ENCODE peak calls at places on chromosomes 6 and 20, in nine cellular contexts. One of them, this sample, is unnamed. For H3K4me1, the result is how much of the 10 kb centered on the place peaks cover.

GRCh38 chr6:21186479-21187055 is 407.0 kb upstream of the SOX4 start:
- DNase-seq in left ventricle myocardium inferior: no peak
- DNase-seq in Peyer's patch: no peak
- DNase-seq in mucosa of descending colon: no peak
- DNase-seq in tibial artery: no peak
- DNase-seq in MM.1S: no peak
- DNase-seq in right lobe of liver: no peak
- DNase-seq in upper lobe of right lung: no peak
- DNase-seq in pancreas: no peak
- DNase-seq in this sample: no peak

GRCh38 chr6:21902766-21903165 is 309.2 kb downstream of the SOX4 start:
- DNase-seq in left ventricle myocardium inferior: no peak
- DNase-seq in Peyer's patch: no peak
- DNase-seq in mucosa of descending colon: no peak
- DNase-seq in tibial artery: no peak
- DNase-seq in MM.1S: no peak
- DNase-seq in right lobe of liver: no peak
- DNase-seq in upper lobe of right lung: no peak
- DNase-seq in pancreas: no peak
- DNase-seq in this sample: no peak

GRCh38 chr6:50706575-50706974 is 6.8 kb upstream of the TFAP2D start:
- DNase-seq in left ventricle myocardium inferior: no peak
- DNase-seq in Peyer's patch: no peak
- DNase-seq in mucosa of descending colon: no peak
- DNase-seq in tibial artery: no peak
- DNase-seq in MM.1S: no peak
- DNase-seq in right lobe of liver: no peak
- DNase-seq in upper lobe of right lung: no peak
- DNase-seq in pancreas: no peak
- DNase-seq in this sample: no peak

GRCh38 chr6:14882394-14883073 is 363.3 kb upstream of the JARID2 start:
- DNase-seq in left ventricle myocardium inferior: peak
- DNase-seq in Peyer's patch: no peak
- DNase-seq in mucosa of descending colon: no peak
- DNase-seq in tibial artery: no peak
- DNase-seq in MM.1S: no peak
- DNase-seq in right lobe of liver: no peak
- DNase-seq in upper lobe of right lung: no peak
- DNase-seq in pancreas: no peak
- DNase-seq in this sample: no peak

GRCh38 chr20:13525225-13525940 is 113.3 kb downstream of the TASP1 start:
- DNase-seq in left ventricle myocardium inferior: no peak
- DNase-seq in Peyer's patch: no peak
- DNase-seq in mucosa of descending colon: no peak
- DNase-seq in tibial artery: no peak
- DNase-seq in MM.1S: no peak
- DNase-seq in right lobe of liver: no peak
- DNase-seq in upper lobe of right lung: no peak
- DNase-seq in pancreas: no peak
- DNase-seq in this sample: no peak

GRCh38 chr20:31681128-31681727 is 41.4 kb downstream of the BCL2L1 start:
- DNase-seq in left ventricle myocardium inferior: no peak
- DNase-seq in Peyer's patch: no peak
- DNase-seq in mucosa of descending colon: no peak
- DNase-seq in tibial artery: no peak
- DNase-seq in MM.1S: no peak
- DNase-seq in right lobe of liver: no peak
- DNase-seq in upper lobe of right lung: no peak
- DNase-seq in pancreas: no peak
- DNase-seq in this sample: no peak

GRCh38 chr6:14166821-14167220 is 49.2 kb downstream of the CD83 start:
- DNase-seq in left ventricle myocardium inferior: no peak
- DNase-seq in Peyer's patch: no peak
- DNase-seq in mucosa of descending colon: no peak
- DNase-seq in tibial artery: no peak
- DNase-seq in MM.1S: no peak
- DNase-seq in right lobe of liver: no peak
- DNase-seq in upper lobe of right lung: no peak
- DNase-seq in pancreas: no peak
- DNase-seq in this sample: no peak

GRCh38 chr20:35956616-35957015 is 2.3 kb upstream of the SCAND1 start:
- DNase-seq in left ventricle myocardium inferior: no peak
- DNase-seq in Peyer's patch: no peak
- DNase-seq in mucosa of descending colon: no peak
- DNase-seq in tibial artery: no peak
- DNase-seq in MM.1S: no peak
- DNase-seq in right lobe of liver: no peak
- DNase-seq in upper lobe of right lung: no peak
- DNase-seq in pancreas: no peak
- DNase-seq in this sample: no peak

GRCh38 chr6:141421378-141421777 is 711.3 kb upstream of the GJE1 start:
- DNase-seq in left ventricle myocardium inferior: no peak
- DNase-seq in Peyer's patch: no peak
- DNase-seq in mucosa of descending colon: no peak
- DNase-seq in tibial artery: no peak
- DNase-seq in MM.1S: no peak
- DNase-seq in right lobe of liver: no peak
- DNase-seq in upper lobe of right lung: no peak
- DNase-seq in pancreas: no peak
- DNase-seq in this sample: no peak

GRCh38 chr6:95133578-95133977 is 443.8 kb upstream of the MANEA start:
- DNase-seq in left ventricle myocardium inferior: no peak
- DNase-seq in Peyer's patch: no peak
- DNase-seq in mucosa of descending colon: no peak
- DNase-seq in tibial artery: no peak
- DNase-seq in MM.1S: no peak
- DNase-seq in right lobe of liver: no peak
- DNase-seq in upper lobe of right lung: no peak
- DNase-seq in pancreas: no peak
- DNase-seq in this sample: no peak

GRCh38 chr6:101226677-101227135 is 166.8 kb upstream of the GRIK2 start:
- DNase-seq in left ventricle myocardium inferior: no peak
- DNase-seq in Peyer's patch: peak
- DNase-seq in mucosa of descending colon: no peak
- DNase-seq in tibial artery: no peak
- DNase-seq in MM.1S: peak
- DNase-seq in right lobe of liver: no peak
- DNase-seq in upper lobe of right lung: no peak
- DNase-seq in pancreas: no peak
- DNase-seq in this sample: no peak

GRCh38 chr6:73511796-73512195 is 9.0 kb downstream of the EEF1A1 start:
- DNase-seq in left ventricle myocardium inferior: no peak
- DNase-seq in Peyer's patch: no peak
- DNase-seq in mucosa of descending colon: no peak
- DNase-seq in tibial artery: no peak
- DNase-seq in MM.1S: no peak
- DNase-seq in right lobe of liver: no peak
- DNase-seq in upper lobe of right lung: no peak
- DNase-seq in pancreas: no peak
- DNase-seq in this sample: no peak

GRCh38 chr6:10412165-10412947 is 2.5 kb downstream of the TFAP2A start:
- DNase-seq in left ventricle myocardium inferior: no peak
- DNase-seq in Peyer's patch: peak
- DNase-seq in mucosa of descending colon: no peak
- DNase-seq in tibial artery: peak
- DNase-seq in MM.1S: peak
- DNase-seq in right lobe of liver: peak
- DNase-seq in upper lobe of right lung: peak
- DNase-seq in pancreas: no peak
- DNase-seq in this sample: no peak

DNA sequence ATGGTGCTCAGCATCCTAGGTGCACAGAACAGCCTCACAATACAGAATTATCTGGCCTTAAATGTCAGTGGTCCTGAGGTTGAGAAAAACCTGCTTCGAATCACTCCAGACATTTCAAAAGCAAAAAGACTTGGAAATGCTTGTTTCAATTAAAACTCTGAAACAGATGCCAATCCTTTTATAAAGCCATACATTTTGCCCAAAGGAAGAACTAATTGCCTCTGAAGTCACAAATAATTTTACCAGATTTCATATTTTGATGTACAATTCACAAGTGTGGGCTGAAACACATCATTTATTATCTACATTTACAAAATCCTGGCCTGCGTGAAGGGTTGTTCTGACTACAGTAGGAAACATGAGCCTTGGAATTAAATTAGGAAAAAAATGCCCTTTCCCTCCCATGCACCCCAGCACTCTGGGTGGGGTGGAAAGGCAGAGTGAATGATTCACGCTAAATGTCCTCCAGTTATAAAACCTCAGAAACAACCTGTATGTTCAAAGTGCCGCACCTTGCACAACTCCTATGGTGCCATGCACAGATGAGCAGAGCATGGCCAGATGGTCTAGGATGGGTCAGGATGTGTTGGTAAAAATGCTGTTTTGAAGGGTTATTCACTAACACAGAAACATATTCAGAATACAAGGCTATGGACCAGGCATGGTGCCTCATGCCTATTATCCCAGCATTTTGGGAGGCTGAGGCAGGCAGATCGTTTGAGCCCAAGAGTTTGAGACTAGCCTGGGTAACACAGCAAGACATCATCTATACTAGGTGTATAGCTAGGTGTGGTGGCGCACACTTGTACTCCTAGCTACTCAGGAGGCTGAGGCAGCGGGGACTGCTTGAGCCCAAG is 87.0 kb downstream of the ZMYND8 start:
- DNase-seq in left ventricle myocardium inferior: no peak
- DNase-seq in Peyer's patch: no peak
- DNase-seq in mucosa of descending colon: no peak
- DNase-seq in tibial artery: peak
- DNase-seq in MM.1S: no peak
- DNase-seq in right lobe of liver: no peak
- DNase-seq in upper lobe of right lung: no peak
- DNase-seq in pancreas: no peak
- DNase-seq in this sample: no peak
- H3K4me1 ChIP-seq in left ventricle myocardium inferior: under half
- H3K4me1 ChIP-seq in Peyer's patch: under half
- H3K4me1 ChIP-seq in mucosa of descending colon: under half
- H3K4me1 ChIP-seq in tibial artery: under half
- H3K4me1 ChIP-seq in MM.1S: under half
- H3K4me1 ChIP-seq in right lobe of liver: under half
- H3K4me1 ChIP-seq in upper lobe of right lung: under half
- H3K4me1 ChIP-seq in pancreas: under half
- H3K4me1 ChIP-seq in this sample: under half

GRCh38 chr6:35722121-35722761 is 14.6 kb upstream of the ARMC12 start:
- DNase-seq in left ventricle myocardium inferior: peak
- DNase-seq in Peyer's patch: peak
- DNase-seq in mucosa of descending colon: peak
- DNase-seq in tibial artery: peak
- DNase-seq in MM.1S: no peak
- DNase-seq in right lobe of liver: peak
- DNase-seq in upper lobe of right lung: peak
- DNase-seq in pancreas: no peak
- DNase-seq in this sample: peak
- H3K4me1 ChIP-seq in left ventricle myocardium inferior: half or more
- H3K4me1 ChIP-seq in Peyer's patch: under half
- H3K4me1 ChIP-seq in mucosa of descending colon: half or more
- H3K4me1 ChIP-seq in tibial artery: half or more
- H3K4me1 ChIP-seq in MM.1S: under half
- H3K4me1 ChIP-seq in right lobe of liver: half or more
- H3K4me1 ChIP-seq in upper lobe of right lung: half or more
- H3K4me1 ChIP-seq in pancreas: under half
- H3K4me1 ChIP-seq in this sample: half or more

GRCh38 chr20:1163653-1164052 is 21.1 kb downstream of the TMEM74B start:
- DNase-seq in left ventricle myocardium inferior: no peak
- DNase-seq in Peyer's patch: no peak
- DNase-seq in mucosa of descending colon: no peak
- DNase-seq in tibial artery: no peak
- DNase-seq in MM.1S: peak
- DNase-seq in right lobe of liver: no peak
- DNase-seq in upper lobe of right lung: no peak
- DNase-seq in pancreas: no peak
- DNase-seq in this sample: no peak
- H3K4me1 ChIP-seq in left ventricle myocardium inferior: under half
- H3K4me1 ChIP-seq in Peyer's patch: under half
- H3K4me1 ChIP-seq in mucosa of descending colon: under half
- H3K4me1 ChIP-seq in tibial artery: under half
- H3K4me1 ChIP-seq in MM.1S: under half
- H3K4me1 ChIP-seq in right lobe of liver: under half
- H3K4me1 ChIP-seq in upper lobe of right lung: under half
- H3K4me1 ChIP-seq in pancreas: under half
- H3K4me1 ChIP-seq in this sample: under half

GRCh38 chr6:17395112-17395511 is 1.7 kb downstream of the CAP2 start:
- DNase-seq in left ventricle myocardium inferior: no peak
- DNase-seq in Peyer's patch: no peak
- DNase-seq in mucosa of descending colon: no peak
- DNase-seq in tibial artery: no peak
- DNase-seq in MM.1S: no peak
- DNase-seq in right lobe of liver: no peak
- DNase-seq in upper lobe of right lung: no peak
- DNase-seq in pancreas: no peak
- DNase-seq in this sample: no peak

GRCh38 chr6:17394192-17394611 is 807 bp downstream of the CAP2 start:
- DNase-seq in left ventricle myocardium inferior: peak
- DNase-seq in Peyer's patch: no peak
- DNase-seq in mucosa of descending colon: no peak
- DNase-seq in tibial artery: peak
- DNase-seq in MM.1S: peak
- DNase-seq in right lobe of liver: no peak
- DNase-seq in upper lobe of right lung: peak
- DNase-seq in pancreas: peak
- DNase-seq in this sample: peak

GRCh38 chr6:17393335-17394191 is at the start of gene CAP2:
- DNase-seq in left ventricle myocardium inferior: peak
- DNase-seq in Peyer's patch: peak
- DNase-seq in mucosa of descending colon: peak
- DNase-seq in tibial artery: peak
- DNase-seq in MM.1S: no peak
- DNase-seq in right lobe of liver: peak
- DNase-seq in upper lobe of right lung: peak
- DNase-seq in pancreas: peak
- DNase-seq in this sample: peak

GRCh38 chr6:17397764-17398194 is 4.4 kb downstream of the CAP2 start:
- DNase-seq in left ventricle myocardium inferior: no peak
- DNase-seq in Peyer's patch: no peak
- DNase-seq in mucosa of descending colon: no peak
- DNase-seq in tibial artery: no peak
- DNase-seq in MM.1S: no peak
- DNase-seq in right lobe of liver: no peak
- DNase-seq in upper lobe of right lung: no peak
- DNase-seq in pancreas: no peak
- DNase-seq in this sample: no peak

GRCh38 chr6:17396256-17396655 is 2.9 kb downstream of the CAP2 start:
- DNase-seq in left ventricle myocardium inferior: no peak
- DNase-seq in Peyer's patch: no peak
- DNase-seq in mucosa of descending colon: no peak
- DNase-seq in tibial artery: no peak
- DNase-seq in MM.1S: no peak
- DNase-seq in right lobe of liver: no peak
- DNase-seq in upper lobe of right lung: no peak
- DNase-seq in pancreas: no peak
- DNase-seq in this sample: no peak
- H3K4me1 ChIP-seq in left ventricle myocardium inferior: under half
- H3K4me1 ChIP-seq in Peyer's patch: under half
- H3K4me1 ChIP-seq in mucosa of descending colon: under half
- H3K4me1 ChIP-seq in tibial artery: under half
- H3K4me1 ChIP-seq in MM.1S: under half
- H3K4me1 ChIP-seq in right lobe of liver: under half
- H3K4me1 ChIP-seq in upper lobe of right lung: under half
- H3K4me1 ChIP-seq in pancreas: under half
- H3K4me1 ChIP-seq in this sample: under half